ENCODE peak calls at places on chromosomes 6 and 20, in ten cellular contexts. C is upper lobe of right lung, X is cardiac muscle cell, G is AG04449, T is Calu3, O is endodermal cell, E is heart right ventricle, Y is D721Med, J is heart left ventricle, N is tibial artery. W is an unnamed sample.

GRCh38 chr6:5007531-5007930 is 3.7 kb upstream of the RPP40 start:
- DNase-seq in C (no peak), J (no peak), T (no peak), Y (no peak), N (no peak), X (no peak), E (no peak), G (no peak), O (no peak), W (no peak)

GRCh38 chr20:19995220-19995863 is 21.8 kb upstream of the NAA20 start:
- DNase-seq in X (peak; percentile 75), E (no peak), J (no peak), O (no peak), Y (no peak), C (no peak), T (no peak), G (no peak), N (no peak), W (peak; percentile 82)

GRCh38 chr6:53054532-53054931 is 10.7 kb upstream of the FBXO9 start:
- DNase-seq in O (no peak), C (no peak), E (no peak), T (no peak), J (no peak), X (no peak), Y (no peak), G (no peak), N (no peak), W (no peak)

GRCh38 chr6:57069920-57070331 is 20.1 kb upstream of the ZNF451 start:
- DNase-seq in G (no peak), Y (no peak), E (no peak), T (no peak), X (no peak), C (no peak), O (peak; percentile 66), N (no peak), J (no peak), W (peak; percentile 52)

GRCh38 chr20:329325-329695 is 4.0 kb downstream of the SOX12 start:
- DNase-seq in O (peak; percentile 42), J (no peak), N (no peak), X (no peak), Y (no peak), T (no peak), E (no peak), G (no peak), C (no peak), W (no peak)

GRCh38 chr6:23980965-23981364 is 145.1 kb upstream of the NRSN1 start:
- DNase-seq in C (no peak), E (no peak), G (no peak), J (no peak), T (no peak), Y (no peak), N (no peak), X (no peak), O (no peak), W (no peak)

GRCh38 chr6:76518443-76518842 is 446.0 kb upstream of the IMPG1 start:
- DNase-seq in Y (no peak), E (no peak), J (no peak), G (no peak), T (no peak), O (no peak), N (no peak), C (no peak), X (no peak), W (no peak)

GRCh38 chr6:97049254-97050004 is 124.9 kb downstream of the KLHL32 start:
- DNase-seq in Y (no peak), C (no peak), O (no peak), T (no peak), G (no peak), N (no peak), J (no peak), E (no peak), X (no peak), W (peak; percentile 2)

GRCh38 chr6:10837009-10837691 is 1.2 kb downstream of the MAK start:
- DNase-seq in G (no peak), X (peak; percentile 55), C (peak; percentile 73), T (peak; percentile 25), N (no peak), O (peak; percentile 78), E (peak; percentile 36), Y (no peak), J (peak; percentile 66), W (peak; percentile 12)

GRCh38 chr6:12138377-12138776 is 126.3 kb downstream of the HIVEP1 start:
- DNase-seq in G (no peak), Y (no peak), E (no peak), O (no peak), C (no peak), T (no peak), J (no peak), X (no peak), N (no peak), W (no peak)

GRCh38 chr20:6636209-6637159 is 131.0 kb upstream of the BMP2 start:
- DNase-seq in T (peak; percentile 34), J (no peak), G (peak; percentile 7), E (no peak), X (peak; percentile 71), O (peak; percentile 69), C (no peak), N (no peak), Y (no peak), W (peak; percentile 77)

GRCh38 chr6:79232696-79233462 is 1.6 kb downstream of the HMGN3 start:
- DNase-seq in X (no peak), T (no peak), N (no peak), J (no peak), G (no peak), Y (no peak), C (no peak), E (no peak), O (no peak), W (no peak)

GRCh38 chr6:79233611-79234149 is 802 bp downstream of the HMGN3 start:
- DNase-seq in X (peak; percentile 94), J (peak; percentile 94), N (peak; percentile 95), C (peak; percentile 96), Y (peak; percentile 20), E (peak; percentile 91), T (peak; percentile 87), O (peak; percentile 95), G (peak; percentile 29), W (peak; percentile 79)

GRCh38 chr6:79230149-79230548 is 4.3 kb downstream of the HMGN3 start:
- DNase-seq in T (no peak), Y (no peak), G (no peak), C (no peak), J (no peak), X (no peak), O (no peak), N (no peak), E (no peak), W (no peak)

GRCh38 chr6:79231101-79231500 is 3.4 kb downstream of the HMGN3 start:
- DNase-seq in C (no peak), X (no peak), Y (no peak), J (no peak), N (no peak), E (no peak), O (no peak), T (no peak), G (no peak), W (no peak)

GRCh38 chr6:79234150-79235022 is at the start of gene HMGN3:
- DNase-seq in O (peak; percentile 94), T (peak; percentile 93), N (peak; percentile 98), G (peak; percentile 49), C (peak; percentile 98), J (peak; percentile 98), Y (peak; percentile 26), E (peak; percentile 97), X (peak; percentile 97), W (peak; percentile 92)
- TF ChIP-seq CTCF in O (peak; percentile 37), T (no peak), N (peak; percentile 11), G (peak; percentile 26), C (peak; percentile 32), J (peak; percentile 16), Y (no peak), E (no peak), X (peak; percentile 17), W (no peak)

GRCh38 chr6:151911401-151911800 is 103.9 kb downstream of the ESR1 start:
- DNase-seq in N (no peak), Y (no peak), G (no peak), C (no peak), O (no peak), J (no peak), E (no peak), X (no peak), T (no peak), W (peak; percentile 19)

GRCh38 chr6:151916680-151917164 is 109.2 kb downstream of the ESR1 start:
- DNase-seq in N (no peak), G (no peak), C (no peak), T (no peak), E (no peak), X (no peak), Y (no peak), O (no peak), J (no peak), W (peak; percentile 88)

GRCh38 chr6:151917531-151918329 is 110.2 kb downstream of the ESR1 start:
- DNase-seq in E (no peak), T (no peak), N (no peak), C (no peak), J (no peak), O (peak; percentile 54), Y (no peak), G (no peak), X (no peak), W (peak; percentile 7)

GRCh38 chr6:151914475-151914874 is 107.0 kb downstream of the ESR1 start:
- DNase-seq in O (no peak), E (no peak), G (no peak), Y (no peak), C (no peak), T (no peak), N (no peak), X (no peak), J (no peak), W (peak; percentile 22)

GRCh38 chr6:151916075-151916474 is 108.6 kb downstream of the ESR1 start:
- DNase-seq in O (no peak), E (no peak), X (no peak), J (no peak), G (no peak), N (no peak), C (no peak), T (no peak), Y (no peak), W (no peak)
- TF ChIP-seq CTCF in O (no peak), E (no peak), X (no peak), J (no peak), G (no peak), N (no peak), C (no peak), T (no peak), Y (no peak), W (no peak)

DNA sequence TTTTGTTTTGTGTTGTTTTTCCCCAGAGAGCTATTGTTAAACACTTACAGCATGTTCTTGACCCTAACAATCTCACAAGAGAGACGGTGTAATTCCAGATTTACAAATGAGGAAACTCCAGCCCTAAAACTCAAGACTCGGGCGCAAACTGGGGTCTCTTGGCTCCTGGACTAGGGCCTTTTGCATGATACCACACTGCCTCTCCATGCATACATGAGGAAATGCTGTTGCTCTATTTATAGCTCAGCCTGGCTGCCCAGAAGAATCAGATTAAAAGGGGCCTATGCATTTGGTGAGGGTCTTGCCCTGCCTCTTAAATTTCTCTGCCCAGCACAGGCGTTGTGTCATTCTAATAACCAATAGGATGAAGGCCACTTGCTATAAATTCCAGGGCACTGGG is 30.5 kb upstream of the SNRPB2 start:
- DNase-seq in T (no peak), E (no peak), O (no peak), X (peak; percentile 73), N (no peak), Y (no peak), C (no peak), J (no peak), G (no peak), W (no peak)
- TF ChIP-seq CTCF in T (no peak), E (no peak), O (peak; percentile 62), X (no peak), N (no peak), Y (peak; percentile 47), C (no peak), J (no peak), G (no peak), W (no peak)

GRCh38 chr6:1554881-1555569 is 54.7 kb upstream of the FOXC1 start:
- DNase-seq in N (peak; percentile 84), O (peak; percentile 81), X (peak; percentile 47), J (peak; percentile 89), C (peak; percentile 88), G (no peak), T (peak; percentile 61), Y (peak; percentile 73), E (peak; percentile 88), W (peak; percentile 68)
- TF ChIP-seq CTCF in N (peak; percentile 88), O (peak; percentile 71), X (peak; percentile 86), J (peak; percentile 79), C (peak; percentile 83), G (peak; percentile 72), T (peak; percentile 65), Y (peak; percentile 49), E (peak; percentile 81), W (peak; percentile 55)

W was measured in fibroblast of the aortic adventitia.